ENCODE peak calls at places on chromosome 17, in ten cellular contexts. V is NCI-H774, F is choroid plexus epithelial cell, S is NCI-H510A, J is NCI-H524, I is COLO829, P is ELR, D is DMS 273 treated with DMSO at 0.1 percent for 48 hours, Z is amniotic stem cell, K is AG09309. A is an unnamed sample.

GRCh38 chr17:34169501-34169900 is 85.6 kb upstream of the CCL2 start:
- DNase-seq in V (no peak), F (no peak), S (no peak), J (no peak), I (no peak), P (no peak), D (no peak), Z (no peak), K (no peak), A (no peak)

GRCh38 chr17:80132906-80133625 is 13.9 kb downstream of the EIF4A3 start:
- DNase-seq in V (no peak), F (no peak), S (no peak), J (no peak), I (no peak), P (no peak), D (no peak), Z (no peak), K (no peak), A (no peak)

GRCh38 chr17:48624544-48625501 is 1.3 kb downstream of the HOXB9 start:
- DNase-seq in V (no peak), F (no peak), S (peak), J (peak), I (no peak), P (no peak), D (no peak), Z (no peak), K (no peak), A (no peak)

GRCh38 chr17:73934696-73935095 is 268.8 kb upstream of the RPL38 start:
- DNase-seq in V (no peak), F (no peak), S (no peak), J (no peak), I (no peak), P (no peak), D (no peak), Z (no peak), K (no peak), A (no peak)

GRCh38 chr17:17525331-17525730 is 29.1 kb upstream of the RASD1 start:
- DNase-seq in V (no peak), F (no peak), S (peak), J (no peak), I (no peak), P (no peak), D (no peak), Z (no peak), K (no peak), A (no peak)

GRCh38 chr17:61536417-61536955 is 54.5 kb downstream of the NACA2 start:
- DNase-seq in V (no peak), F (peak), S (no peak), J (no peak), I (no peak), P (peak), D (no peak), Z (no peak), K (no peak), A (no peak)

GRCh38 chr17:38742431-38743308 is 5.5 kb downstream of the PCGF2 start:
- DNase-seq in V (peak), F (peak), S (peak), J (peak), I (peak), P (peak), D (peak), Z (no peak), K (no peak), A (peak)

GRCh38 chr17:51275381-51275780 is 15.0 kb downstream of the UTP18 start:
- DNase-seq in V (no peak), F (peak), S (no peak), J (no peak), I (no peak), P (peak), D (no peak), Z (peak), K (peak), A (peak)

GRCh38 chr17:259341-259976 is 78.0 kb upstream of the DOC2B start:
- DNase-seq in V (no peak), F (no peak), S (no peak), J (no peak), I (no peak), P (no peak), D (no peak), Z (no peak), K (no peak), A (no peak)

GRCh38 chr17:15944720-15945492 is at the start of gene ADORA2B:
- DNase-seq in V (peak), F (peak), S (peak), J (peak), I (no peak), P (peak), D (no peak), Z (peak), K (no peak), A (no peak)

GRCh38 chr17:74763565-74764387 is 12.4 kb downstream of the NAT9 start:
- DNase-seq in V (no peak), F (no peak), S (no peak), J (no peak), I (no peak), P (no peak), D (no peak), Z (no peak), K (no peak), A (no peak)

GRCh38 chr17:57033296-57033695 is 51.8 kb upstream of the AKAP1 start:
- DNase-seq in V (peak), F (peak), S (peak), J (peak), I (no peak), P (no peak), D (no peak), Z (no peak), K (no peak), A (no peak)

GRCh38 chr17:6427284-6427781 is 7.6 kb downstream of the AIPL1 start:
- DNase-seq in V (no peak), F (peak), S (no peak), J (no peak), I (no peak), P (peak), D (no peak), Z (no peak), K (peak), A (no peak)

GRCh38 chr17:3030096-3030495 is 33.3 kb downstream of the OR1D5 start:
- DNase-seq in V (no peak), F (peak), S (no peak), J (no peak), I (peak), P (peak), D (no peak), Z (no peak), K (no peak), A (no peak)

GRCh38 chr17:80367510-80367909 is 47.5 kb upstream of the ENDOV start:
- DNase-seq in V (no peak), F (no peak), S (no peak), J (no peak), I (no peak), P (no peak), D (no peak), Z (no peak), K (no peak), A (no peak)